ENCODE peak calls at places on chromosomes 1 and 21, in seven cellular contexts. A is mammary epithelial cell, X is OCI-LY7, I is endothelial cell of umbilical vein, L is coronary artery, Y is thyroid gland, O is RWPE1. B is an unnamed sample.

GRCh38 chr21:44765231-44766013 is 36.2 kb downstream of the UBE2G2 start:
- DNase-seq in X (no peak), I (peak), A (peak), Y (no peak), L (peak), O (peak), B (no peak)

GRCh38 chr1:115286431-115287205 is 51.4 kb downstream of the NGF start:
- DNase-seq in I (no peak), A (no peak), O (no peak), Y (no peak), L (no peak), X (no peak), B (no peak)

GRCh38 chr1:237186733-237187132 is 144.7 kb downstream of the RYR2 start:
- DNase-seq in Y (no peak), X (no peak), A (peak), L (no peak), O (no peak), I (no peak), B (no peak)

GRCh38 chr1:14800500-14801069 is 202.1 kb downstream of the KAZN start:
- DNase-seq in Y (no peak), O (no peak), X (no peak), L (no peak), A (no peak), I (no peak), B (no peak)

GRCh38 chr1:25568090-25568833 is 24.9 kb downstream of the LDLRAP1 start:
- DNase-seq in X (no peak), A (peak), L (no peak), Y (no peak), I (peak), O (peak), B (peak)

GRCh38 chr1:75394386-75395139 is 216.4 kb downstream of the SLC44A5 start:
- DNase-seq in X (peak), L (no peak), A (no peak), O (no peak), Y (no peak), I (no peak), B (no peak)

GRCh38 chr1:87329756-87330200 is 1.1 kb downstream of the LMO4 start:
- DNase-seq in O (no peak), I (peak), L (no peak), Y (no peak), A (no peak), X (no peak), B (no peak)

GRCh38 chr1:175498002-175498401 is 245.4 kb downstream of the TNR start:
- DNase-seq in Y (no peak), I (no peak), O (peak), X (no peak), L (peak), A (peak), B (no peak)

GRCh38 chr1:110148961-110149360 is 1.3 kb upstream of the SLC6A17 start:
- DNase-seq in Y (no peak), O (no peak), A (peak), L (no peak), X (peak), I (no peak), B (no peak)

GRCh38 chr1:155003766-155004351 is 1.3 kb downstream of the ZBTB7B start:
- DNase-seq in O (no peak), Y (peak), L (peak), A (no peak), I (peak), X (peak), B (no peak)

GRCh38 chr1:192496369-192497056 is 79.1 kb upstream of the RGS1 start:
- DNase-seq in A (no peak), I (no peak), O (no peak), X (no peak), L (no peak), Y (no peak), B (no peak)

GRCh38 chr1:8560611-8561544 is 243.0 kb downstream of the SLC45A1 start:
- DNase-seq in X (peak), L (no peak), Y (no peak), I (peak), A (peak), O (peak), B (no peak)

GRCh38 chr1:118488776-118489175 is 303.7 kb upstream of the SPAG17 start:
- DNase-seq in O (no peak), I (no peak), Y (no peak), X (no peak), A (no peak), L (no peak), B (no peak)

GRCh38 chr21:15631342-15631741 is 98.4 kb upstream of the USP25 start:
- DNase-seq in L (no peak), Y (no peak), X (no peak), O (peak), I (peak), A (peak), B (no peak)

GRCh38 chr1:56050911-56051310 is 528.5 kb downstream of the PLPP3 start:
- DNase-seq in L (no peak), X (no peak), I (no peak), Y (no peak), O (no peak), A (no peak), B (no peak)

GRCh38 chr1:202968895-202969295 is 1.8 kb upstream of the CYB5R1 start:
- DNase-seq in Y (peak), L (no peak), I (peak), A (peak), X (peak), O (peak), B (peak)

GRCh38 chr1:114685851-114686250 is 9.5 kb downstream of the AMPD1 start:
- DNase-seq in A (no peak), I (no peak), O (no peak), Y (no peak), L (no peak), X (no peak), B (no peak)

GRCh38 chr1:179108644-179109043 is 26.8 kb downstream of the TOR3A start:
- DNase-seq in A (no peak), Y (no peak), X (no peak), O (no peak), I (no peak), L (no peak), B (no peak)

GRCh38 chr1:193919827-193920226 is 733.4 kb upstream of the B3GALT2 start:
- DNase-seq in X (no peak), L (no peak), A (no peak), Y (no peak), I (no peak), O (no peak), B (no peak)

GRCh38 chr1:247331526-247332214 is at the start of gene ZNF496:
- DNase-seq in O (peak), L (peak), A (peak), I (peak), X (peak), Y (peak), B (peak)

GRCh38 chr1:7121622-7121988 is 336.4 kb downstream of the CAMTA1 start:
- DNase-seq in L (no peak), O (no peak), A (no peak), I (no peak), Y (peak), X (no peak), B (peak)

GRCh38 chr1:66371233-66372005 is 162.5 kb upstream of the SGIP1 start:
- DNase-seq in X (no peak), O (no peak), A (no peak), Y (no peak), L (no peak), I (peak), B (no peak)

GRCh38 chr1:238832106-238832505 is 554.3 kb upstream of the CHRM3 start:
- DNase-seq in X (no peak), L (no peak), Y (no peak), O (no peak), A (no peak), I (no peak), B (no peak)

GRCh38 chr1:161251579-161251978 is 7.0 kb upstream of the PCP4L1 start:
- DNase-seq in X (no peak), I (no peak), A (no peak), L (no peak), O (no peak), Y (no peak), B (no peak)

GRCh38 chr1:10280442-10281350 is 70.3 kb downstream of the KIF1B start:
- DNase-seq in Y (no peak), O (no peak), L (no peak), A (no peak), I (no peak), X (no peak), B (no peak)

GRCh38 chr1:99173282-99173681 is 91.0 kb upstream of the PLPPR4 start:
- DNase-seq in I (no peak), X (no peak), Y (no peak), L (no peak), A (no peak), O (no peak), B (no peak)

GRCh38 chr1:180849031-180849775 is 63.5 kb upstream of the KIAA1614 start:
- DNase-seq in L (no peak), A (no peak), X (peak), Y (no peak), O (no peak), I (no peak), B (no peak)

GRCh38 chr1:47031059-47031458 is 7.6 kb downstream of the CYP4X1 start:
- DNase-seq in I (peak), A (peak), X (no peak), Y (no peak), L (no peak), O (peak), B (no peak)

GRCh38 chr21:43944757-43945156 is 67.4 kb upstream of the TRAPPC10 start:
- DNase-seq in O (no peak), Y (no peak), X (no peak), L (no peak), A (no peak), I (no peak), B (no peak)

GRCh38 chr1:156394835-156395461 is 25.9 kb downstream of the RHBG start:
- DNase-seq in Y (no peak), A (no peak), I (no peak), O (no peak), L (no peak), X (peak), B (no peak)

GRCh38 chr1:60279798-60280197 is 206.2 kb upstream of the C1orf87 start:
- DNase-seq in Y (no peak), L (no peak), A (no peak), O (no peak), X (no peak), I (no peak), B (no peak)

GRCh38 chr1:152777510-152778137 is 2.7 kb downstream of the LCE1F start:
- DNase-seq in L (no peak), Y (no peak), X (peak), I (no peak), O (no peak), A (no peak), B (no peak)

GRCh38 chr1:55988963-55989452 is 590.4 kb downstream of the PLPP3 start:
- DNase-seq in L (no peak), X (no peak), I (no peak), O (no peak), Y (no peak), A (no peak), B (no peak)

GRCh38 chr1:214439352-214440119 is 111.9 kb downstream of the PTPN14 start:
- DNase-seq in Y (no peak), L (no peak), X (no peak), A (peak), O (peak), I (peak), B (no peak)

GRCh38 chr1:27099904-27100796 is 54.8 kb downstream of the SLC9A1 start:
- DNase-seq in O (peak), Y (no peak), L (peak), A (no peak), X (no peak), I (no peak), B (no peak)

GRCh38 chr21:32812035-32812434 is 40.5 kb upstream of the PAXBP1 start:
- DNase-seq in A (no peak), Y (no peak), X (no peak), L (no peak), O (no peak), I (no peak), B (no peak)

GRCh38 chr1:51644533-51645197 is 27.8 kb downstream of the OSBPL9 start:
- DNase-seq in O (peak), I (peak), X (no peak), L (no peak), A (peak), Y (no peak), B (no peak)

GRCh38 chr1:169796411-169796810 is 1.7 kb upstream of the METTL18 start:
- DNase-seq in I (no peak), Y (no peak), A (no peak), O (no peak), X (no peak), L (no peak), B (no peak)

GRCh38 chr1:169795687-169796086 is 980 bp upstream of the METTL18 start:
- DNase-seq in L (no peak), X (peak), O (peak), I (peak), Y (no peak), A (peak), B (no peak)

GRCh38 chr1:169794530-169795416 is at the start of gene METTL18:
- DNase-seq in L (peak), Y (peak), I (peak), O (peak), X (peak), A (peak), B (peak)

GRCh38 chr1:169797281-169797680 is 2.6 kb upstream of the METTL18 start:
- DNase-seq in O (no peak), Y (no peak), I (no peak), L (no peak), A (no peak), X (no peak), B (no peak)

GRCh38 chr1:169793730-169794129 is 977 bp downstream of the METTL18 start:
- DNase-seq in L (no peak), O (no peak), X (no peak), A (no peak), Y (no peak), I (no peak), B (no peak)
- H3K27ac ChIP-seq in L (no peak), O (no peak), X (peak), A (peak), Y (no peak), I (no peak), B (no peak)

DNA sequence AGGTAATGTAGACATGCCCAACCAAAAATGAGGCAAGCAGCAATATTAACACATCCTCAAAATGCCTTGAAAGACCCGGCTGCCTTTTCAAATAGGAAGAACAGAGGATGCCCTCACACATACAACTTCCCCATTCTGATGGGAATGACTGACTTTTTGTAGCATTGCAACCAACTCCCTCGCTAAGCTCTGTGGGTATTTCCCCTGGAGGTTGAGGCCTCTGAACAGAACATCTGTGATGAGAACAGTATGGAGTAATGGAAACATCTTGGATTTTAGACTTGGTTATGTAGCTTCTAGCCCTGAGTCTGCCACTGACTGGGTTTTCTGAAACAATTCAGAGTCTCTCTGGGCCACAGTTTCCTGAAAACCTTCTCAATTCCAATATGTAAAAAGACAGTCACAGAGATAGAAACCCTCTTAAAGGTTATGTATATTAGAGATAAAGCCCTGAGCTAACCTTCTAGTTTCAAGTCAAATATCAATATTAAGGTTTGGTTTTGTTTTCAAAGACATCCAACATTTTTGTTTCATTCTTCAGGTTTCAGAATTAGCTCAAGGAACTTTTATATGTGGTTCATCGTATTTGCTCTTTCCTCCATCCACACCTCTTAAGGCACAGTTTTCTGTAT is 311.5 kb downstream of the SETD4 start:
- DNase-seq in X (no peak), O (no peak), Y (no peak), I (no peak), L (no peak), A (no peak), B (no peak)
- TF ChIP-seq CTCF in X (no peak), O (no peak), Y (no peak), I (no peak), L (no peak), A (no peak), B (no peak)

GRCh38 chr1:59154406-59154805 is 142.5 kb upstream of the FGGY start:
- DNase-seq in A (no peak), X (no peak), O (no peak), Y (no peak), L (no peak), I (no peak), B (no peak)

GRCh38 chr1:59150537-59151386 is 146.1 kb upstream of the FGGY start:
- DNase-seq in O (peak), A (peak), X (no peak), I (peak), Y (peak), L (peak), B (peak)

GRCh38 chr1:59151387-59151761 is 145.5 kb upstream of the FGGY start:
- DNase-seq in L (no peak), I (no peak), X (no peak), Y (no peak), A (peak), O (no peak), B (no peak)

GRCh38 chr1:59149435-59149834 is 147.5 kb upstream of the FGGY start:
- DNase-seq in A (no peak), X (no peak), L (no peak), I (no peak), O (no peak), Y (no peak), B (no peak)

GRCh38 chr1:59151860-59152259 is 145.0 kb upstream of the FGGY start:
- DNase-seq in X (no peak), A (no peak), Y (no peak), L (no peak), O (no peak), I (no peak), B (no peak)
- H3K27ac ChIP-seq in X (no peak), A (peak), Y (no peak), L (peak), O (peak), I (peak), B (no peak)

GRCh38 chr1:16006010-16006409 is 2.0 kb downstream of the SRARP start:
- DNase-seq in A (no peak), L (no peak), Y (no peak), O (no peak), I (no peak), X (no peak), B (no peak)

GRCh38 chr1:16005597-16005996 is 1.6 kb downstream of the SRARP start:
- DNase-seq in X (no peak), O (no peak), L (no peak), Y (no peak), I (no peak), A (no peak), B (no peak)

GRCh38 chr1:16007671-16008341 is 3.8 kb downstream of the SRARP start:
- DNase-seq in A (no peak), I (no peak), Y (no peak), X (no peak), L (no peak), O (no peak), B (no peak)

GRCh38 chr1:16009030-16009460 is 5.0 kb downstream of the SRARP start:
- DNase-seq in L (no peak), I (peak), Y (peak), O (peak), A (peak), X (peak), B (peak)

DNA sequence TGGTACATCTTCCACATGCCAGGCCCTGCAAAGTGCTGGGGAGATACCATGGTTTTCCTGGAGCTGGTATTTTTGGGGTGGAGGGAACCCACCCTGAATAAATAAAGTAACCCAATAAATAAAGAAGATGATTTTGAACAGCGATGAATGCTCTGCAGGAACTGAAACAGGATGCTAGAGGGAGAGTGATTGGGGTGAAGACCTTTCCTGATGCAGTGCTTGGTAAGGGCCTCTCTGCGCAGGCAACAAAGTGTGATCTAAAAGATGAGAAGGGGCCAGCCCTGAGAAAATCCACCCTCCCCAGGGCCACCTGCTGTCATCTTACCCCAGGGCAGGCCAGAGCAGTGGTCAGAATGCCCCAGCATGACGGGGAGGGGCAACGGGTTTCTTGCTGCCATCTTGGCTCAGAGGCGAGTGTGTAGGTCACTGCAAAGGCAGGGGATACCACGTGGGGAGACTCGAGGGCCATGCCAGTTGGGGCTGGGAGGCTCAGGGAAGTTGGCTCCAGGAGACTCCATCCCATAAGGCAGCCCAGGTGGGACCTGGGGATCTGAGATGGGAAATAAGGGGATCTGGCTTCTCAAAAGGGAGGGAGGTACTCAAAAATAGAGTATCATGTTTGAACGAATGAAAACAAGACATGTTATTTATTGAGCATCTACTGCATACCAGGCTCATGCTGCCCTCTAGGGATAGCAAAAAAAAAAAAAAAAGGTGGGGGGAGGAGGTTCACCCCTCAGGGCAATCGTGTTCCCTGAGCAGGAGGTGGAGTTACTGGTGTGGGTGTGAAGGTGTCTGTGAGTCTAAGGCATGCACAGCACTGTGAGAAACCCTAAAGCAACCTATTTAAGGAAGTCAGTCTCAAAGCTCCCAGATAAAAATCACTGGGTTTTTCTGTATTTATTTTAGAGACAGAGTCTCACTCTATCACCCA is 2.8 kb downstream of the SRARP start:
- DNase-seq in I (no peak), L (no peak), X (peak), A (peak), O (peak), Y (no peak), B (no peak)
- TF ChIP-seq CTCF in I (no peak), L (no peak), X (peak), A (peak), O (peak), Y (no peak), B (no peak)

DNA sequence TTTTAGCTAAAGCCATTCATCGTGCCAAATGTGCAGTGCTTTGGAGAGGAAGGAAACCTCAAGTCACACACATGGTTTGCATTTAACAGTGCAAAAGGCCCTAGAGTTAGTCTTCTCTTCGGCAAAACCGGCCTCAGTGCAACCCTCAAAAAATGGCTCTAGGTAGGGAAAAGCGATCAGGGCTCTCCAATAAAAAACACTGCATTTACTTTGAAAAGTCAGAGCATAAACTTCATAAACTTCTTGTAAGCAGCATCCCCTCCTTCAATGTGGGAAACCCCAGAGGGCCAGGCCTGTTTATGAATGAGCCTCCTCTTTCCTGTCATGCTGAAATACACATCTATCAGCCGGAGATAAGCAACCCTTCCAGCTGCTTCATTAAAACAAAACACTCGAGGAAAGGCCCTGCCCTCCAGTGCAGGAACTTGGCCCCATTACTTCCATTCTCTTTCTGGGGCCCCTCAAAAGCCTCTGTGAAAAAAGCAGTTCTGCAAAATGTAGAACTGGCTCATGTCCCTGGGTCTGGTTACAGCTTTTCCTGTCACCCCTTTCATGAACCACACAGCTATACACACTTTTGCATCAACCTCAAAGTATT is 184.0 kb downstream of the CDC7 start:
- DNase-seq in O (no peak), L (no peak), X (peak), A (no peak), Y (peak), I (peak), B (no peak)
- H3K27ac ChIP-seq in O (no peak), L (no peak), X (no peak), A (no peak), Y (peak), I (no peak), B (no peak)

B was measured in dorsolateral prefrontal cortex.